ENCODE peak calls at places on chromosomes 2 and 18, in ten cellular contexts. G is cardiac muscle cell, I is sigmoid colon, O is HL-60, W is keratinocyte, L is transverse colon, A is adrenal gland, V is upper lobe of right lung, M is neural progenitor cell, R is OCI-LY7. S is an unnamed sample.

GRCh38 chr2:8135051-8135675 is 546.7 kb upstream of the ID2 start:
- DNase-seq in L (no peak), V (no peak), O (peak), W (no peak), G (no peak), A (no peak), M (no peak), I (no peak), R (no peak), S (no peak)

GRCh38 chr18:39345321-39345720 is 1779.7 kb upstream of the CELF4 start:
- DNase-seq in A (no peak), I (no peak), L (no peak), G (no peak), W (no peak), V (no peak), M (no peak), R (no peak), O (no peak), S (no peak)

GRCh38 chr2:236663267-236663666 is 93.6 kb downstream of the ACKR3 start:
- DNase-seq in V (no peak), A (no peak), I (peak), M (no peak), G (no peak), W (no peak), L (peak), R (no peak), O (no peak), S (peak)

GRCh38 chr2:157789161-157789720 is 86.9 kb downstream of the ACVR1 start:
- DNase-seq in R (no peak), L (no peak), M (no peak), V (no peak), I (peak), W (no peak), O (no peak), G (peak), A (no peak), S (no peak)

GRCh38 chr18:10101293-10101701 is 187.5 kb downstream of the VAPA start:
- DNase-seq in W (no peak), I (no peak), O (no peak), R (no peak), L (no peak), V (no peak), M (peak), G (no peak), A (peak), S (no peak)

GRCh38 chr2:240369725-240370585 is 65.5 kb upstream of the GPC1 start:
- DNase-seq in O (no peak), L (peak), V (peak), W (peak), A (peak), M (no peak), I (peak), R (no peak), G (peak), S (peak)

GRCh38 chr2:214960677-214961076 is 151.2 kb upstream of the BARD1 start:
- DNase-seq in M (no peak), O (no peak), G (no peak), V (no peak), L (no peak), I (no peak), R (peak), A (no peak), W (no peak), S (no peak)

GRCh38 chr2:1705557-1706076 is 38.7 kb downstream of the PXDN start:
- DNase-seq in V (peak), R (no peak), M (no peak), O (no peak), A (no peak), I (peak), G (no peak), L (no peak), W (no peak), S (no peak)

GRCh38 chr2:2832657-2833056 is 501.6 kb upstream of the MYT1L start:
- DNase-seq in G (no peak), R (no peak), A (no peak), L (no peak), O (no peak), M (no peak), I (no peak), W (no peak), V (no peak), S (peak)

GRCh38 chr2:16482485-16482884 is 183.1 kb downstream of the CYRIA start:
- DNase-seq in A (no peak), I (no peak), W (no peak), R (no peak), O (no peak), L (no peak), G (no peak), V (no peak), M (no peak), S (no peak)

GRCh38 chr2:16487686-16488085 is 177.9 kb downstream of the CYRIA start:
- DNase-seq in R (no peak), G (peak), M (peak), O (peak), V (no peak), L (no peak), A (peak), I (no peak), W (no peak), S (no peak)
- TF ChIP-seq CTCF in R (peak), G (peak), M (peak), O (no peak), V (peak), L (peak), A (no peak), I (no peak), W (peak), S (no peak)

GRCh38 chr18:417495-417894 is 83.0 kb downstream of the COLEC12 start:
- DNase-seq in M (no peak), W (no peak), R (no peak), L (no peak), G (no peak), V (no peak), A (no peak), O (no peak), I (no peak), S (no peak)

GRCh38 chr18:415047-415446 is 85.5 kb downstream of the COLEC12 start:
- DNase-seq in V (no peak), R (no peak), G (no peak), W (no peak), A (no peak), M (no peak), L (no peak), I (no peak), O (no peak), S (no peak)

GRCh38 chr18:413263-413662 is 87.2 kb downstream of the COLEC12 start:
- DNase-seq in A (no peak), O (no peak), I (no peak), G (no peak), M (no peak), V (no peak), R (no peak), W (no peak), L (no peak), S (no peak)

GRCh38 chr18:416928-417327 is 83.6 kb downstream of the COLEC12 start:
- DNase-seq in O (no peak), L (no peak), R (no peak), G (no peak), W (no peak), I (no peak), M (no peak), V (no peak), A (no peak), S (no peak)

DNA sequence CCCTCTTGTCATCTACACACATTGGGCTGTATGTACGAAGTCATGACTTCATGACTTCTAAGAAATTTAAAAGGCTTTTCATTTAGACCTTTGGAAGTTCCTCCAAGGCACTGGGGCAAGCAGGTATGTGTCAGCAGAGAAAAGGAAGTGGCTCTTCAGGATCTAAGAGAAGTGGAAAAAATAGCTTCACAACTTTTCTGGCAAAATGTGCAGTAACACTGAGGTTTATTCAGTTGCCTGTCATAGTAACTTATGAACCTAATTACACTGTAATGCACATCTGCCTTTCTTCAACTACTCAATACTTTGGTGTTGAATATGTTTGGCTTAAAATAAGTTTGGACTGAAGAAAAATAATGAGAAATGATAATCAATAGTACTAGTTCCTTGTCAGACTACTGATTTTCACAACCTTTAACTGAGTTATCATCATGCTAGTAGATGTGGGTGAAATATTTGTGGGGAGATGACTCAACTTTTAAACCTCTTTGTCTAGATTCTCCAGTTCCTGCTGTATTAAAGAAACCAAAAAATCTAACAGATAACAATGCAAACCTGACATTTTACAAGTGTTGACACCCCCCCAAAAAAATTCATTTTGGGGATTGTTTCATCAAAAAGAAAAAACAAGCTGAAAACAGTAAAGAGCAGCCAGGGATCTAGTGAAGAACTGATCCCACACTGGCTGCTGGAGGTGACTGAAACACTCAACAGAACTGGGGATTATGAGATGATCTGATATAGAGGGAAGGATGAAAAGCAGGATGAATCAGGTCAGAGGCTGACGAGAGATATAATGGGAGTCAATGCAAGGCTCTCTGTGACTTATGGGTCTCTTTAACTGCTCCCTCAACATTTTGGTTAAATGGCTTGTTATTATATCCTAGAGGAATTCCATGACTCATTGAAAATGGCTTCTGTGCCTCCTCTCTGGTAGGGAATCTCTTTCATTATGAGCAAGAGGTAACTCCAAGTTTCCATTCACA is 84.6 kb downstream of the COLEC12 start:
- DNase-seq in A (no peak), W (peak), I (no peak), V (no peak), L (no peak), G (no peak), R (no peak), O (peak), M (no peak), S (no peak)
- H3K27ac ChIP-seq in A (no peak), W (peak), I (no peak), V (no peak), L (no peak), G (no peak), R (no peak), O (peak), M (no peak), S (peak)

GRCh38 chr2:197241590-197241989 is 69.0 kb downstream of the ANKRD44 start:
- DNase-seq in R (no peak), V (no peak), W (no peak), L (no peak), M (no peak), O (no peak), G (no peak), A (no peak), I (no peak), S (no peak)

GRCh38 chr2:197242719-197243118 is 67.9 kb downstream of the ANKRD44 start:
- DNase-seq in A (no peak), L (no peak), M (no peak), I (no peak), R (no peak), W (no peak), G (no peak), O (no peak), V (no peak), S (no peak)

GRCh38 chr2:197240018-197240712 is 70.4 kb downstream of the ANKRD44 start:
- DNase-seq in R (peak), M (no peak), W (no peak), O (peak), V (no peak), A (no peak), I (no peak), L (no peak), G (no peak), S (no peak)

GRCh38 chr2:197240713-197241050 is 69.9 kb downstream of the ANKRD44 start:
- DNase-seq in W (no peak), R (peak), A (no peak), I (no peak), L (no peak), M (no peak), V (no peak), G (no peak), O (peak), S (no peak)

DNA sequence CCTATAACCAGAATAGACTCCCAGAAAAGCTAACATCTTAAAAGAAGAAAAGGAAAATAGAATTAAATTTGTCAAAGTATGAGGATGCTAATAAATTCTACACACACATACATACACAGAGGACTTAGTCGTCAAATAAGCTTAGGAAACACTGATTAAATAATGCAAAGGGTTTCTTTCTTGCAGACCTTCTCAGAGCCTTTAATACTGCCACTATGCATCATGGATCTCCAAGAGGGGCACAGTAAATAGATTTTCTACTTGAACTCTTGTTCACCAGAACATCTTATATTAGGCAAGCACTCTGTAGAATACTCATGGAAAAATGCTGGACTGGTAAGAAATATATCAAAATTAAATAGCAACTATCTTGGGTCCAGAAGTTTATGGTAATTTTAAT is 69.4 kb downstream of the ANKRD44 start:
- DNase-seq in W (no peak), O (no peak), V (no peak), R (no peak), A (no peak), M (no peak), I (no peak), G (no peak), L (no peak), S (no peak)
- H3K4me3 ChIP-seq in W (no peak), O (no peak), V (no peak), R (peak), A (no peak), M (no peak), I (no peak), G (no peak), L (no peak), S (no peak)

GRCh38 chr2:43474273-43474672 is 121.6 kb downstream of the THADA start:
- DNase-seq in V (no peak), I (no peak), A (no peak), W (no peak), R (no peak), G (no peak), L (no peak), M (no peak), O (no peak), S (no peak)
- TF ChIP-seq CTCF in V (no peak), I (no peak), A (no peak), W (no peak), R (no peak), G (no peak), L (no peak), M (no peak), O (no peak), S (no peak)

GRCh38 chr2:20567926-20568179 is 83.0 kb downstream of the HS1BP3 start:
- DNase-seq in M (no peak), G (no peak), A (no peak), R (no peak), I (no peak), W (no peak), V (peak), L (no peak), O (no peak), S (no peak)
- H3K27ac ChIP-seq in M (no peak), G (no peak), A (peak), R (no peak), I (peak), W (no peak), V (no peak), L (no peak), O (no peak), S (peak)